ENCODE peak calls at places on chromosomes 7 and 10, in five cellular contexts. C is AML-193, Z is GM03348, Y is NCI-H1417, R is NCI-H187. X is an unnamed sample.

GRCh38 chr10:84845628-84846261 is 517.4 kb downstream of the CCSER2 start:
- DNase-seq in R (no peak), Y (peak; percentile 56), Z (no peak), C (peak; percentile 5), X (no peak)

GRCh38 chr10:111295788-111296187 is 219.0 kb downstream of the ADRA2A start:
- DNase-seq in Z (peak; percentile 34), C (no peak), R (no peak), Y (no peak), X (no peak)

GRCh38 chr7:28922618-28923331 is 35.4 kb downstream of the TRIL start:
- DNase-seq in R (peak; percentile 5), Y (peak; percentile 95), Z (peak; percentile 50), C (peak; percentile 58), X (peak; percentile 50)

GRCh38 chr7:134212576-134213546 is 85.7 kb downstream of the LRGUK start:
- DNase-seq in Y (no peak), C (peak; percentile 72), R (no peak), Z (no peak), X (no peak)

GRCh38 chr10:44356139-44357115 is 28.5 kb downstream of the CXCL12 start:
- DNase-seq in Y (no peak), R (no peak), C (no peak), Z (no peak), X (no peak)

GRCh38 chr7:95867309-95867708 is 95.0 kb downstream of the DYNC1I1 start:
- DNase-seq in Y (peak; percentile 78), Z (no peak), C (no peak), R (peak; percentile 33), X (no peak)

GRCh38 chr10:123007558-123008378 is 827 bp downstream of the IKZF5 start:
- DNase-seq in R (no peak), Y (peak; percentile 55), Z (peak; percentile 53), C (peak; percentile 39), X (no peak)

GRCh38 chr7:90580051-90580450 is 16.1 kb upstream of the CDK14 start:
- DNase-seq in R (no peak), C (no peak), Z (no peak), Y (no peak), X (no peak)

GRCh38 chr10:131453772-131454634 is 142.5 kb upstream of the TCERG1L start:
- DNase-seq in R (no peak), Z (no peak), C (peak; percentile 20), Y (no peak), X (peak; percentile 21)

GRCh38 chr7:120741371-120742042 is 116.4 kb downstream of the TSPAN12 start:
- DNase-seq in Y (peak; percentile 64), R (no peak), C (no peak), Z (no peak), X (no peak)

GRCh38 chr7:96548664-96549063 is 161.0 kb downstream of the SEM1 start:
- DNase-seq in Z (no peak), C (no peak), Y (peak; percentile 85), R (no peak), X (no peak)

GRCh38 chr10:81018898-81019890 is 481.5 kb downstream of the SH2D4B start:
- DNase-seq in C (peak; percentile 39), R (no peak), Z (peak; percentile 44), Y (peak; percentile 62), X (peak; percentile 8)

GRCh38 chr7:150977382-150978135 is 562 bp downstream of the KCNH2 start:
- DNase-seq in Y (peak; percentile 71), Z (no peak), R (peak; percentile 39), C (no peak), X (no peak)

GRCh38 chr10:13346280-13346819 is 1.7 kb downstream of the SEPHS1 start:
- DNase-seq in Z (peak; percentile 53), Y (no peak), R (no peak), C (no peak), X (no peak)

X was measured in GDM1.